ENCODE peak calls at places on chromosomes 4 and X, in eight cellular contexts. P is CD4-positive, CD25-positive, alpha-beta regulatory T cell; U is CD4-positive, alpha-beta T cell; D is stimulated activated naive CD8-positive, alpha-beta T cell treated with anti-CD3 and anti-CD28 coated beads, Interleukin-15, amount 100 ng/mL, for 72 hours; Z is upper lobe of left lung; O is Right ventricle myocardium superior; W is effector memory CD8-positive, alpha-beta T cell; E is left cardiac atrium. J is an unnamed sample.

GRCh38 chrX:95056901-95057300 is 1382.9 kb downstream of the FAM133A start:
- ATAC-seq in P (no peak), U (no peak), D (no peak), Z (no peak), O (no peak), W (no peak), E (no peak), J (no peak)

GRCh38 chrX:100687128-100687527 is 43.1 kb downstream of the SRPX2 start:
- ATAC-seq in P (no peak), U (no peak), D (peak), Z (no peak), O (no peak), W (no peak), E (no peak), J (peak)

GRCh38 chr4:88021824-88022223 is 14.4 kb downstream of the PKD2 start:
- ATAC-seq in P (no peak), U (no peak), D (no peak), Z (peak), O (no peak), W (no peak), E (no peak), J (no peak)

GRCh38 chr4:52701207-52701606 is 42.1 kb upstream of the USP46 start:
- ATAC-seq in P (no peak), U (no peak), D (no peak), Z (no peak), O (no peak), W (no peak), E (no peak), J (peak)

GRCh38 chrX:13092455-13092941 is 48.1 kb upstream of the FAM9C start:
- ATAC-seq in P (peak), U (peak), D (peak), Z (peak), O (peak), W (peak), E (peak), J (peak)

GRCh38 chrX:118802857-118803256 is 20.8 kb upstream of the ZCCHC12 start:
- ATAC-seq in P (no peak), U (no peak), D (no peak), Z (peak), O (peak), W (no peak), E (peak), J (no peak)

GRCh38 chr4:24537025-24537424 is 47.3 kb downstream of the DHX15 start:
- ATAC-seq in P (no peak), U (no peak), D (no peak), Z (no peak), O (no peak), W (no peak), E (no peak), J (no peak)

GRCh38 chr4:1862055-1862911 is 6.3 kb upstream of the LETM1 start:
- ATAC-seq in P (peak), U (peak), D (peak), Z (no peak), O (no peak), W (peak), E (no peak), J (peak)

J was measured in stimulated activated memory B cell treated with anti-CD40 and anti-IgM and Interleukin-4, amounts not matched to agents 10 μg/mL and 1 μg/mL and 100 μg/mL, for 72 hours.